ENCODE peak calls at places on chromosome 16, in seven cellular contexts. One of them, this sample, is unnamed.

GRCh38 chr16:88701541-88702363 is 4.5 kb downstream of the RNF166 start:
- DNase-seq in stimulated activated CD4-positive, alpha-beta T cell treated with anti-CD3 and anti-CD28 coated beads, Interleukin-15, amount 100 ng/mL, for 48 hours: no peak
- DNase-seq in EL: no peak
- DNase-seq in substantia nigra: no peak
- DNase-seq in cardiac fibroblast: no peak
- DNase-seq in stimulated activated naive CD4-positive, alpha-beta T cell: no peak
- DNase-seq in effector CD4-positive, alpha-beta T cell: no peak
- DNase-seq in this sample: no peak

GRCh38 chr16:22189473-22190168 is 16.5 kb upstream of the EEF2K start:
- DNase-seq in EL: peak
- DNase-seq in substantia nigra: no peak
- DNase-seq in cardiac fibroblast: peak
- DNase-seq in effector CD4-positive, alpha-beta T cell: peak
- DNase-seq in stimulated activated naive CD4-positive, alpha-beta T cell: peak
- DNase-seq in stimulated activated CD4-positive, alpha-beta T cell treated with anti-CD3 and anti-CD28 coated beads, Interleukin-15, amount 100 ng/mL, for 48 hours: no peak
- DNase-seq in this sample: no peak

GRCh38 chr16:75529056-75529905 is 6.6 kb downstream of the CHST5 start:
- DNase-seq in cardiac fibroblast: no peak
- DNase-seq in EL: no peak
- DNase-seq in substantia nigra: no peak
- DNase-seq in stimulated activated CD4-positive, alpha-beta T cell treated with anti-CD3 and anti-CD28 coated beads, Interleukin-15, amount 100 ng/mL, for 48 hours: no peak
- DNase-seq in stimulated activated naive CD4-positive, alpha-beta T cell: no peak
- DNase-seq in effector CD4-positive, alpha-beta T cell: no peak
- DNase-seq in this sample: no peak

GRCh38 chr16:23069844-23070243 is 79.4 kb downstream of the USP31 start:
- DNase-seq in effector CD4-positive, alpha-beta T cell: no peak
- DNase-seq in substantia nigra: no peak
- DNase-seq in stimulated activated naive CD4-positive, alpha-beta T cell: no peak
- DNase-seq in EL: no peak
- DNase-seq in cardiac fibroblast: no peak
- DNase-seq in stimulated activated CD4-positive, alpha-beta T cell treated with anti-CD3 and anti-CD28 coated beads, Interleukin-15, amount 100 ng/mL, for 48 hours: no peak
- DNase-seq in this sample: no peak

GRCh38 chr16:88727871-88728270 is 21.6 kb downstream of the CTU2 start:
- DNase-seq in cardiac fibroblast: no peak
- DNase-seq in substantia nigra: no peak
- DNase-seq in stimulated activated naive CD4-positive, alpha-beta T cell: no peak
- DNase-seq in effector CD4-positive, alpha-beta T cell: no peak
- DNase-seq in stimulated activated CD4-positive, alpha-beta T cell treated with anti-CD3 and anti-CD28 coated beads, Interleukin-15, amount 100 ng/mL, for 48 hours: no peak
- DNase-seq in EL: no peak
- DNase-seq in this sample: no peak

GRCh38 chr16:25692307-25692706 is 548 bp downstream of the HS3ST4 start:
- DNase-seq in EL: no peak
- DNase-seq in stimulated activated naive CD4-positive, alpha-beta T cell: no peak
- DNase-seq in stimulated activated CD4-positive, alpha-beta T cell treated with anti-CD3 and anti-CD28 coated beads, Interleukin-15, amount 100 ng/mL, for 48 hours: no peak
- DNase-seq in effector CD4-positive, alpha-beta T cell: no peak
- DNase-seq in cardiac fibroblast: no peak
- DNase-seq in substantia nigra: no peak
- DNase-seq in this sample: no peak

GRCh38 chr16:89557230-89557935 is 3.1 kb upstream of the RPL13 start:
- DNase-seq in substantia nigra: peak
- DNase-seq in stimulated activated CD4-positive, alpha-beta T cell treated with anti-CD3 and anti-CD28 coated beads, Interleukin-15, amount 100 ng/mL, for 48 hours: peak
- DNase-seq in stimulated activated naive CD4-positive, alpha-beta T cell: peak
- DNase-seq in cardiac fibroblast: peak
- DNase-seq in effector CD4-positive, alpha-beta T cell: peak
- DNase-seq in EL: peak
- DNase-seq in this sample: no peak

GRCh38 chr16:80663078-80663477 is 122.3 kb downstream of the DYNLRB2 start:
- DNase-seq in effector CD4-positive, alpha-beta T cell: no peak
- DNase-seq in EL: no peak
- DNase-seq in stimulated activated CD4-positive, alpha-beta T cell treated with anti-CD3 and anti-CD28 coated beads, Interleukin-15, amount 100 ng/mL, for 48 hours: no peak
- DNase-seq in stimulated activated naive CD4-positive, alpha-beta T cell: no peak
- DNase-seq in substantia nigra: no peak
- DNase-seq in cardiac fibroblast: no peak
- DNase-seq in this sample: no peak

GRCh38 chr16:80751167-80751566 is 53.2 kb downstream of the CDYL2 start:
- DNase-seq in effector CD4-positive, alpha-beta T cell: no peak
- DNase-seq in substantia nigra: no peak
- DNase-seq in cardiac fibroblast: peak
- DNase-seq in stimulated activated naive CD4-positive, alpha-beta T cell: no peak
- DNase-seq in stimulated activated CD4-positive, alpha-beta T cell treated with anti-CD3 and anti-CD28 coated beads, Interleukin-15, amount 100 ng/mL, for 48 hours: no peak
- DNase-seq in EL: peak
- DNase-seq in this sample: no peak

GRCh38 chr16:17224859-17225258 is 245.9 kb downstream of the XYLT1 start:
- DNase-seq in cardiac fibroblast: peak
- DNase-seq in EL: peak
- DNase-seq in substantia nigra: no peak
- DNase-seq in effector CD4-positive, alpha-beta T cell: no peak
- DNase-seq in stimulated activated CD4-positive, alpha-beta T cell treated with anti-CD3 and anti-CD28 coated beads, Interleukin-15, amount 100 ng/mL, for 48 hours: no peak
- DNase-seq in stimulated activated naive CD4-positive, alpha-beta T cell: no peak
- DNase-seq in this sample: peak

GRCh38 chr16:7272567-7273158 is 60.0 kb upstream of the RBFOX1 start:
- DNase-seq in stimulated activated CD4-positive, alpha-beta T cell treated with anti-CD3 and anti-CD28 coated beads, Interleukin-15, amount 100 ng/mL, for 48 hours: no peak
- DNase-seq in EL: no peak
- DNase-seq in effector CD4-positive, alpha-beta T cell: no peak
- DNase-seq in substantia nigra: no peak
- DNase-seq in cardiac fibroblast: no peak
- DNase-seq in stimulated activated naive CD4-positive, alpha-beta T cell: no peak
- DNase-seq in this sample: no peak

GRCh38 chr16:69329369-69330285 is 761 bp downstream of the PDF start:
- DNase-seq in stimulated activated CD4-positive, alpha-beta T cell treated with anti-CD3 and anti-CD28 coated beads, Interleukin-15, amount 100 ng/mL, for 48 hours: peak
- DNase-seq in effector CD4-positive, alpha-beta T cell: no peak
- DNase-seq in substantia nigra: no peak
- DNase-seq in cardiac fibroblast: peak
- DNase-seq in EL: peak
- DNase-seq in stimulated activated naive CD4-positive, alpha-beta T cell: peak
- DNase-seq in this sample: no peak

GRCh38 chr16:46883353-46883689 is 841 bp upstream of the GPT2 start:
- DNase-seq in substantia nigra: peak
- DNase-seq in stimulated activated naive CD4-positive, alpha-beta T cell: no peak
- DNase-seq in EL: no peak
- DNase-seq in effector CD4-positive, alpha-beta T cell: no peak
- DNase-seq in cardiac fibroblast: no peak
- DNase-seq in stimulated activated CD4-positive, alpha-beta T cell treated with anti-CD3 and anti-CD28 coated beads, Interleukin-15, amount 100 ng/mL, for 48 hours: no peak
- DNase-seq in this sample: no peak

GRCh38 chr16:27464663-27465482 is 62.9 kb downstream of the IL21R start:
- DNase-seq in cardiac fibroblast: no peak
- DNase-seq in EL: no peak
- DNase-seq in stimulated activated naive CD4-positive, alpha-beta T cell: no peak
- DNase-seq in stimulated activated CD4-positive, alpha-beta T cell treated with anti-CD3 and anti-CD28 coated beads, Interleukin-15, amount 100 ng/mL, for 48 hours: no peak
- DNase-seq in substantia nigra: no peak
- DNase-seq in effector CD4-positive, alpha-beta T cell: no peak
- DNase-seq in this sample: no peak

GRCh38 chr16:67441289-67441753 is 10.4 kb downstream of the HSD11B2 start:
- DNase-seq in stimulated activated CD4-positive, alpha-beta T cell treated with anti-CD3 and anti-CD28 coated beads, Interleukin-15, amount 100 ng/mL, for 48 hours: no peak
- DNase-seq in effector CD4-positive, alpha-beta T cell: no peak
- DNase-seq in substantia nigra: peak
- DNase-seq in stimulated activated naive CD4-positive, alpha-beta T cell: no peak
- DNase-seq in cardiac fibroblast: no peak
- DNase-seq in EL: no peak
- DNase-seq in this sample: no peak

GRCh38 chr16:66451548-66451947 is 24.5 kb downstream of the BEAN1 start:
- DNase-seq in cardiac fibroblast: no peak
- DNase-seq in substantia nigra: no peak
- DNase-seq in effector CD4-positive, alpha-beta T cell: no peak
- DNase-seq in stimulated activated CD4-positive, alpha-beta T cell treated with anti-CD3 and anti-CD28 coated beads, Interleukin-15, amount 100 ng/mL, for 48 hours: no peak
- DNase-seq in EL: no peak
- DNase-seq in stimulated activated naive CD4-positive, alpha-beta T cell: no peak
- DNase-seq in this sample: no peak

GRCh38 chr16:69040144-69040909 is 65.1 kb upstream of the HAS3 start:
- DNase-seq in stimulated activated CD4-positive, alpha-beta T cell treated with anti-CD3 and anti-CD28 coated beads, Interleukin-15, amount 100 ng/mL, for 48 hours: no peak
- DNase-seq in cardiac fibroblast: peak
- DNase-seq in substantia nigra: no peak
- DNase-seq in EL: peak
- DNase-seq in effector CD4-positive, alpha-beta T cell: no peak
- DNase-seq in stimulated activated naive CD4-positive, alpha-beta T cell: no peak
- DNase-seq in this sample: no peak

GRCh38 chr16:74698220-74698619 is 2.4 kb downstream of the MLKL start:
- DNase-seq in effector CD4-positive, alpha-beta T cell: no peak
- DNase-seq in stimulated activated CD4-positive, alpha-beta T cell treated with anti-CD3 and anti-CD28 coated beads, Interleukin-15, amount 100 ng/mL, for 48 hours: no peak
- DNase-seq in stimulated activated naive CD4-positive, alpha-beta T cell: no peak
- DNase-seq in cardiac fibroblast: no peak
- DNase-seq in EL: peak
- DNase-seq in substantia nigra: no peak
- DNase-seq in this sample: peak

GRCh38 chr16:49596699-49597291 is 223.2 kb downstream of the C16orf78 start:
- DNase-seq in stimulated activated naive CD4-positive, alpha-beta T cell: no peak
- DNase-seq in effector CD4-positive, alpha-beta T cell: no peak
- DNase-seq in EL: no peak
- DNase-seq in substantia nigra: no peak
- DNase-seq in cardiac fibroblast: no peak
- DNase-seq in stimulated activated CD4-positive, alpha-beta T cell treated with anti-CD3 and anti-CD28 coated beads, Interleukin-15, amount 100 ng/mL, for 48 hours: no peak
- DNase-seq in this sample: no peak

This sample was measured in GM12864.